ENCODE peak calls at places on chromosomes 3 and 15, in seven cellular contexts. One of them, this sample, is unnamed.

GRCh38 chr3:112635674-112636073 is 5.3 kb downstream of the CCDC80 start:
- DNase-seq in BE2C: peak; percentile 43
- DNase-seq in GM23338: no peak
- DNase-seq in fibroblast of lung: peak; percentile 98
- DNase-seq in heart left ventricle: no peak
- DNase-seq in CD4-positive, alpha-beta memory T cell: no peak
- DNase-seq in adipocyte: peak; percentile 85
- DNase-seq in this sample: no peak

GRCh38 chr3:183870563-183870962 is 14.1 kb downstream of the PARL start:
- DNase-seq in heart left ventricle: no peak
- DNase-seq in CD4-positive, alpha-beta memory T cell: no peak
- DNase-seq in GM23338: no peak
- DNase-seq in BE2C: no peak
- DNase-seq in adipocyte: no peak
- DNase-seq in fibroblast of lung: no peak
- DNase-seq in this sample: no peak

GRCh38 chr3:61563614-61564404 is 2.4 kb downstream of the PTPRG start:
- DNase-seq in heart left ventricle: peak; percentile 61
- DNase-seq in CD4-positive, alpha-beta memory T cell: no peak
- DNase-seq in adipocyte: peak; percentile 43
- DNase-seq in fibroblast of lung: no peak
- DNase-seq in BE2C: no peak
- DNase-seq in GM23338: peak; percentile 71
- DNase-seq in this sample: no peak

GRCh38 chr3:29763115-29763514 is 482.2 kb downstream of the RBMS3 start:
- DNase-seq in BE2C: no peak
- DNase-seq in GM23338: no peak
- DNase-seq in adipocyte: peak; percentile 19
- DNase-seq in CD4-positive, alpha-beta memory T cell: no peak
- DNase-seq in fibroblast of lung: no peak
- DNase-seq in heart left ventricle: no peak
- DNase-seq in this sample: no peak

GRCh38 chr3:192819001-192819569 is 91.7 kb upstream of the FGF12 start:
- DNase-seq in fibroblast of lung: peak; percentile 75
- DNase-seq in heart left ventricle: no peak
- DNase-seq in adipocyte: peak; percentile 85
- DNase-seq in CD4-positive, alpha-beta memory T cell: peak; percentile 79
- DNase-seq in BE2C: no peak
- DNase-seq in GM23338: no peak
- DNase-seq in this sample: peak; percentile 76

GRCh38 chr3:187545391-187545790 is 124.8 kb downstream of the SST start:
- DNase-seq in heart left ventricle: no peak
- DNase-seq in GM23338: no peak
- DNase-seq in adipocyte: no peak
- DNase-seq in BE2C: no peak
- DNase-seq in fibroblast of lung: no peak
- DNase-seq in CD4-positive, alpha-beta memory T cell: no peak
- DNase-seq in this sample: no peak

GRCh38 chr15:31398677-31399260 is 72.1 kb downstream of the KLF13 start:
- DNase-seq in CD4-positive, alpha-beta memory T cell: no peak
- DNase-seq in adipocyte: no peak
- DNase-seq in fibroblast of lung: no peak
- DNase-seq in BE2C: peak; percentile 77
- DNase-seq in GM23338: no peak
- DNase-seq in heart left ventricle: no peak
- DNase-seq in this sample: no peak

GRCh38 chr15:55546718-55547117 is 38.7 kb upstream of the DNAAF4 start:
- DNase-seq in heart left ventricle: no peak
- DNase-seq in fibroblast of lung: peak; percentile 14
- DNase-seq in adipocyte: no peak
- DNase-seq in CD4-positive, alpha-beta memory T cell: no peak
- DNase-seq in BE2C: no peak
- DNase-seq in GM23338: no peak
- DNase-seq in this sample: no peak

GRCh38 chr15:66720206-66721010 is 18.4 kb downstream of the SMAD6 start:
- DNase-seq in fibroblast of lung: peak; percentile 72
- DNase-seq in BE2C: no peak
- DNase-seq in GM23338: no peak
- DNase-seq in heart left ventricle: no peak
- DNase-seq in adipocyte: peak; percentile 89
- DNase-seq in CD4-positive, alpha-beta memory T cell: no peak
- DNase-seq in this sample: no peak

GRCh38 chr15:48855501-48856440 is 22.2 kb upstream of the EID1 start:
- DNase-seq in fibroblast of lung: peak; percentile 64
- DNase-seq in GM23338: peak; percentile 63
- DNase-seq in BE2C: peak; percentile 32
- DNase-seq in CD4-positive, alpha-beta memory T cell: no peak
- DNase-seq in adipocyte: peak; percentile 73
- DNase-seq in heart left ventricle: no peak
- DNase-seq in this sample: peak; percentile 25

GRCh38 chr3:185420762-185421161 is 57.8 kb downstream of the MAP3K13 start:
- DNase-seq in adipocyte: peak; percentile 2
- DNase-seq in heart left ventricle: no peak
- DNase-seq in BE2C: no peak
- DNase-seq in GM23338: no peak
- DNase-seq in fibroblast of lung: peak; percentile 34
- DNase-seq in CD4-positive, alpha-beta memory T cell: no peak
- DNase-seq in this sample: no peak

GRCh38 chr15:57610130-57610529 is 18.4 kb downstream of the MYZAP start:
- DNase-seq in CD4-positive, alpha-beta memory T cell: no peak
- DNase-seq in fibroblast of lung: peak; percentile 45
- DNase-seq in heart left ventricle: peak; percentile 82
- DNase-seq in GM23338: no peak
- DNase-seq in adipocyte: peak; percentile 24
- DNase-seq in BE2C: no peak
- DNase-seq in this sample: peak; percentile 79

GRCh38 chr3:96813134-96813819 is 1.1 kb upstream of the EPHA6 start:
- DNase-seq in GM23338: peak; percentile 93
- DNase-seq in CD4-positive, alpha-beta memory T cell: peak; percentile 32
- DNase-seq in BE2C: peak; percentile 90
- DNase-seq in heart left ventricle: peak; percentile 82
- DNase-seq in adipocyte: peak; percentile 89
- DNase-seq in fibroblast of lung: peak; percentile 49
- DNase-seq in this sample: peak; percentile 71

GRCh38 chr3:160921020-160921635 is 165.1 kb downstream of the PPM1L start:
- DNase-seq in heart left ventricle: no peak
- DNase-seq in adipocyte: peak; percentile 84
- DNase-seq in GM23338: peak; percentile 69
- DNase-seq in BE2C: peak; percentile 50
- DNase-seq in CD4-positive, alpha-beta memory T cell: no peak
- DNase-seq in fibroblast of lung: peak; percentile 57
- DNase-seq in this sample: peak; percentile 35

GRCh38 chr3:31412832-31413231 is 119.9 kb upstream of the STT3B start:
- DNase-seq in adipocyte: no peak
- DNase-seq in GM23338: no peak
- DNase-seq in BE2C: no peak
- DNase-seq in heart left ventricle: no peak
- DNase-seq in fibroblast of lung: no peak
- DNase-seq in CD4-positive, alpha-beta memory T cell: no peak
- DNase-seq in this sample: no peak

GRCh38 chr15:57509121-57509520 is 82.6 kb upstream of the MYZAP start:
- DNase-seq in BE2C: no peak
- DNase-seq in GM23338: peak; percentile 41
- DNase-seq in CD4-positive, alpha-beta memory T cell: no peak
- DNase-seq in heart left ventricle: peak; percentile 61
- DNase-seq in adipocyte: no peak
- DNase-seq in fibroblast of lung: no peak
- DNase-seq in this sample: no peak

GRCh38 chr3:64143399-64144130 is 81.7 kb downstream of the PRICKLE2 start:
- DNase-seq in GM23338: no peak
- DNase-seq in heart left ventricle: no peak
- DNase-seq in BE2C: peak; percentile 42
- DNase-seq in adipocyte: peak; percentile 64
- DNase-seq in fibroblast of lung: peak; percentile 71
- DNase-seq in CD4-positive, alpha-beta memory T cell: no peak
- DNase-seq in this sample: no peak

GRCh38 chr3:20055020-20055775 is 15.0 kb downstream of the KAT2B start:
- DNase-seq in heart left ventricle: no peak
- DNase-seq in adipocyte: no peak
- DNase-seq in GM23338: peak; percentile 22
- DNase-seq in fibroblast of lung: no peak
- DNase-seq in BE2C: no peak
- DNase-seq in CD4-positive, alpha-beta memory T cell: peak; percentile 44
- DNase-seq in this sample: no peak

GRCh38 chr3:20056727-20057611 is 16.7 kb downstream of the KAT2B start:
- DNase-seq in CD4-positive, alpha-beta memory T cell: peak; percentile 45
- DNase-seq in adipocyte: peak; percentile 60
- DNase-seq in BE2C: no peak
- DNase-seq in heart left ventricle: no peak
- DNase-seq in fibroblast of lung: peak; percentile 69
- DNase-seq in GM23338: no peak
- DNase-seq in this sample: no peak

GRCh38 chr3:20052851-20053250 is 12.6 kb downstream of the KAT2B start:
- DNase-seq in fibroblast of lung: no peak
- DNase-seq in GM23338: no peak
- DNase-seq in adipocyte: no peak
- DNase-seq in heart left ventricle: no peak
- DNase-seq in BE2C: no peak
- DNase-seq in CD4-positive, alpha-beta memory T cell: no peak
- DNase-seq in this sample: no peak

GRCh38 chr3:20057612-20058180 is 17.4 kb downstream of the KAT2B start:
- DNase-seq in adipocyte: no peak
- DNase-seq in BE2C: no peak
- DNase-seq in CD4-positive, alpha-beta memory T cell: no peak
- DNase-seq in heart left ventricle: no peak
- DNase-seq in GM23338: no peak
- DNase-seq in fibroblast of lung: peak; percentile 51
- DNase-seq in this sample: no peak

DNA sequence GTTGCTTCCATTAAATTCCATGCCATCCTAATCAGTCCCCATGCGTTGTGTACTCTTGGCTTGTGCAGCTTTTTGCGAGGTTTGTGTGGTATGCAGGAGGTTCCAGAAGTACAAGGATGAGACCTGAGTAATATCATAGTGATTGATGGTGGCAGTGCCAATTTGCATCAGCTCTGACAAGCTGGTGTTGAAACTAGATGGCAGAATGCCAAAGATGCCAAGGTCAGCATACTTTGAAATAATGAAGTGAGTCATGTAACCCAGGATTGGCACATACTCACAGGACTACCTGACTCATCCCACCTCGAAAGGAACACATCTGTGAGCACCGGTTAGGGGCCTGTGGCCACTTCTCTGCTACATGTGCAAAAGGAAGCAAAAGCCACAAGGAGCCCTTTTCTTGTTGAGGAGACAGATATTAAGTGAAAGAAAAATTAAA is 14.3 kb downstream of the KAT2B start:
- DNase-seq in GM23338: no peak
- DNase-seq in CD4-positive, alpha-beta memory T cell: peak; percentile 93
- DNase-seq in BE2C: peak; percentile 36
- DNase-seq in adipocyte: peak; percentile 89
- DNase-seq in fibroblast of lung: peak; percentile 80
- DNase-seq in heart left ventricle: no peak
- DNase-seq in this sample: no peak
- H3K4me3 ChIP-seq in GM23338: no peak overlapping the region
- H3K4me3 ChIP-seq in CD4-positive, alpha-beta memory T cell: no peak overlapping the region
- H3K4me3 ChIP-seq in BE2C: no peak overlapping the region
- H3K4me3 ChIP-seq in adipocyte: no peak overlapping the region
- H3K4me3 ChIP-seq in fibroblast of lung: no peak overlapping the region
- H3K4me3 ChIP-seq in heart left ventricle: no peak overlapping the region
- H3K4me3 ChIP-seq in this sample: no peak overlapping the region

GRCh38 chr15:70185251-70185711 is 87.6 kb upstream of the TLE3 start:
- DNase-seq in heart left ventricle: no peak
- DNase-seq in GM23338: no peak
- DNase-seq in BE2C: peak; percentile 92
- DNase-seq in fibroblast of lung: no peak
- DNase-seq in adipocyte: no peak
- DNase-seq in CD4-positive, alpha-beta memory T cell: no peak
- DNase-seq in this sample: no peak
- H3K27me3 ChIP-seq in heart left ventricle: peaks cover 5% of the 10 kb centered on the region
- H3K27me3 ChIP-seq in GM23338: no peaks in the 10 kb centered on the region
- H3K27me3 ChIP-seq in BE2C: no peaks in the 10 kb centered on the region
- H3K27me3 ChIP-seq in fibroblast of lung: peaks cover 3% of the 10 kb centered on the region
- H3K27me3 ChIP-seq in adipocyte: peaks cover 66% of the 10 kb centered on the region
- H3K27me3 ChIP-seq in CD4-positive, alpha-beta memory T cell: no peaks in the 10 kb centered on the region
- H3K27me3 ChIP-seq in this sample: no peaks in the 10 kb centered on the region

GRCh38 chr3:46958469-46959168 is 17.9 kb downstream of the CCDC12 start:
- DNase-seq in heart left ventricle: peak; percentile 0
- DNase-seq in GM23338: no peak
- DNase-seq in CD4-positive, alpha-beta memory T cell: no peak
- DNase-seq in fibroblast of lung: no peak
- DNase-seq in BE2C: no peak
- DNase-seq in adipocyte: no peak
- DNase-seq in this sample: no peak

GRCh38 chr3:46960801-46961200 is 15.7 kb downstream of the CCDC12 start:
- DNase-seq in fibroblast of lung: no peak
- DNase-seq in heart left ventricle: peak; percentile 12
- DNase-seq in CD4-positive, alpha-beta memory T cell: no peak
- DNase-seq in adipocyte: no peak
- DNase-seq in GM23338: no peak
- DNase-seq in BE2C: no peak
- DNase-seq in this sample: no peak

GRCh38 chr3:46962427-46962826 is 14.1 kb downstream of the CCDC12 start:
- DNase-seq in adipocyte: no peak
- DNase-seq in CD4-positive, alpha-beta memory T cell: no peak
- DNase-seq in GM23338: no peak
- DNase-seq in heart left ventricle: no peak
- DNase-seq in fibroblast of lung: no peak
- DNase-seq in BE2C: no peak
- DNase-seq in this sample: no peak

GRCh38 chr3:46959169-46959515 is 17.4 kb downstream of the CCDC12 start:
- DNase-seq in GM23338: no peak
- DNase-seq in fibroblast of lung: no peak
- DNase-seq in heart left ventricle: peak; percentile 18
- DNase-seq in CD4-positive, alpha-beta memory T cell: peak; percentile 61
- DNase-seq in adipocyte: no peak
- DNase-seq in BE2C: no peak
- DNase-seq in this sample: no peak

DNA sequence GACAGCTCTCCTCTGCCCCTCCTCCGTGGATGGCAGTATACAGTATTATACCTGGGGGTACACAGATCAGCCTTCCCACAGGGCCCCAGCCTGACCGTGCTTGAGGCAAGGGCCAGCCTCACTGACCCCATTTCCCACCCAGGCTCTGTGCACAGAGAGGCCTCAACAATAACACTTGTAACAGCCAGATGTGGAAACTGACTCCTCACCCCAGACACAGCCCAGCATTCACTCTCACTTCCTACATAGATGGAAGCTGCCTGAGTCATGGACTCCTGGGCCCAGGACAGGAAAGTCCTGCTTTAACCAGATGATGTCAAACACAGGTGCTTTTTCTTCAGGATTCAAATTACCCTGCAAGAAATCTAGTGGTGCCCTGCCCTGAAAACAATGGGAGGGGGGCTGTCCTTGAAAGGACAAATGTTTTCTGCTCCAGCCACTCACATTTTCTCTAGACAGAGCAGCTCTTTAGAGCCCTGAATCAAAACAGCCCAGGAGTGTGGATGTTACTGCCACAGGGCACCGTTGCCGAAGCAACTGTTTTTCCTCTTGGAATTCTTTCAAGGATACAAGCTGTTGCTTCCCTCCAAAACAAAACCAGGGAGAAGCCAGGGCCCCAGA is 16.4 kb downstream of the CCDC12 start:
- DNase-seq in heart left ventricle: peak; percentile 27
- DNase-seq in BE2C: no peak
- DNase-seq in CD4-positive, alpha-beta memory T cell: no peak
- DNase-seq in fibroblast of lung: peak; percentile 26
- DNase-seq in adipocyte: peak; percentile 57
- DNase-seq in GM23338: peak; percentile 39
- DNase-seq in this sample: no peak
- H3K4me1 ChIP-seq in heart left ventricle: peaks cover 42% of the 10 kb centered on the region
- H3K4me1 ChIP-seq in BE2C: no peaks in the 10 kb centered on the region
- H3K4me1 ChIP-seq in CD4-positive, alpha-beta memory T cell: peaks cover 74% of the 10 kb centered on the region
- H3K4me1 ChIP-seq in fibroblast of lung: peaks cover 4% of the 10 kb centered on the region
- H3K4me1 ChIP-seq in adipocyte: peaks cover 41% of the 10 kb centered on the region
- H3K4me1 ChIP-seq in GM23338: peaks cover 16% of the 10 kb centered on the region
- H3K4me1 ChIP-seq in this sample: peaks cover 4% of the 10 kb centered on the region

GRCh38 chr3:53084310-53085001 is 38.6 kb upstream of the SFMBT1 start:
- DNase-seq in adipocyte: no peak
- DNase-seq in CD4-positive, alpha-beta memory T cell: no peak
- DNase-seq in fibroblast of lung: no peak
- DNase-seq in heart left ventricle: no peak
- DNase-seq in BE2C: no peak
- DNase-seq in GM23338: no peak
- DNase-seq in this sample: no peak
- H3K4me3 ChIP-seq in adipocyte: no peak overlapping the region
- H3K4me3 ChIP-seq in CD4-positive, alpha-beta memory T cell: no peak overlapping the region
- H3K4me3 ChIP-seq in fibroblast of lung: no peak overlapping the region
- H3K4me3 ChIP-seq in heart left ventricle: no peak overlapping the region
- H3K4me3 ChIP-seq in BE2C: no peak overlapping the region
- H3K4me3 ChIP-seq in GM23338: no peak overlapping the region
- H3K4me3 ChIP-seq in this sample: no peak overlapping the region

This sample was measured in HAP-1.